ENCODE peak calls at places on chromosomes 13 and 19, in nine cellular contexts. J is iPS DF 6.9, A is adrenal gland, L is tibial nerve, V is heart right ventricle, Z is fibroblast of lung, F is body of pancreas, O is Karpas-422, E is psoas muscle. U is an unnamed sample.

GRCh38 chr13:103510007-103510406 is 443.8 kb upstream of the SLC10A2 start:
- DNase-seq in J (no peak), A (no peak), L (no peak), V (no peak), Z (no peak), F (no peak), O (no peak), E (peak; percentile 19), U (no peak)

GRCh38 chr19:33553530-33554310 is 32.1 kb upstream of the PEPD start:
- DNase-seq in J (no peak), A (no peak), L (no peak), V (no peak), Z (no peak), F (no peak), O (no peak), E (no peak), U (no peak)

GRCh38 chr19:5553892-5554291 is 13.9 kb downstream of the TINCR start:
- DNase-seq in J (no peak), A (no peak), L (no peak), V (no peak), Z (no peak), F (no peak), O (no peak), E (no peak), U (no peak)

GRCh38 chr19:9966448-9966847 is 30.1 kb upstream of the OLFM2 start:
- DNase-seq in J (peak; percentile 43), A (no peak), L (no peak), V (no peak), Z (no peak), F (no peak), O (no peak), E (no peak), U (no peak)

GRCh38 chr19:38838208-38838985 is 6.8 kb upstream of the ECH1 start:
- DNase-seq in J (no peak), A (no peak), L (no peak), V (no peak), Z (no peak), F (peak; percentile 53), O (peak; percentile 42), E (peak; percentile 52), U (no peak)

GRCh38 chr13:46340631-46341111 is 46.4 kb downstream of the RUBCNL start:
- DNase-seq in J (no peak), A (no peak), L (no peak), V (no peak), Z (no peak), F (no peak), O (no peak), E (no peak), U (no peak)

GRCh38 chr13:23778879-23779278 is 110.3 kb downstream of the MIPEP start:
- DNase-seq in J (no peak), A (no peak), L (no peak), V (no peak), Z (peak; percentile 92), F (no peak), O (no peak), E (no peak), U (no peak)

GRCh38 chr13:27372896-27373295 is 51.5 kb upstream of the GTF3A start:
- DNase-seq in J (no peak), A (no peak), L (no peak), V (no peak), Z (no peak), F (peak; percentile 91), O (no peak), E (no peak), U (no peak)

GRCh38 chr19:17681505-17682125 is 6.5 kb downstream of the UNC13A start:
- DNase-seq in J (no peak), A (peak; percentile 26), L (no peak), V (peak; percentile 55), Z (peak; percentile 39), F (peak; percentile 8), O (peak; percentile 75), E (no peak), U (no peak)

GRCh38 chr19:51884713-51885112 is 3.0 kb downstream of the ZNF577 start:
- DNase-seq in J (no peak), A (no peak), L (no peak), V (no peak), Z (no peak), F (no peak), O (no peak), E (no peak), U (no peak)

GRCh38 chr13:20145521-20145920 is 15.3 kb downstream of the GJA3 start:
- DNase-seq in J (no peak), A (no peak), L (no peak), V (no peak), Z (no peak), F (no peak), O (no peak), E (no peak), U (no peak)

GRCh38 chr19:41031926-41032325 is 40.8 kb downstream of the CYP2B6 start:
- DNase-seq in J (no peak), A (no peak), L (no peak), V (no peak), Z (no peak), F (no peak), O (no peak), E (no peak), U (no peak)

GRCh38 chr13:37306778-37307544 is 201.5 kb upstream of the CSNK1A1L start:
- DNase-seq in J (no peak), A (no peak), L (no peak), V (no peak), Z (peak; percentile 93), F (no peak), O (no peak), E (no peak), U (peak; percentile 45)

GRCh38 chr19:58374200-58374599 is 6.6 kb downstream of the ZNF837 start:
- DNase-seq in J (no peak), A (no peak), L (no peak), V (no peak), Z (no peak), F (no peak), O (no peak), E (no peak), U (no peak)

GRCh38 chr19:11551603-11552235 is 7.3 kb downstream of the ELOF1 start:
- DNase-seq in J (no peak), A (no peak), L (no peak), V (no peak), Z (no peak), F (no peak), O (peak; percentile 63), E (no peak), U (no peak)

GRCh38 chr13:99151516-99151915 is 49.1 kb upstream of the UBAC2 start:
- DNase-seq in J (no peak), A (no peak), L (no peak), V (no peak), Z (peak; percentile 35), F (no peak), O (no peak), E (no peak), U (peak; percentile 77)

GRCh38 chr13:64397699-64398098 is 2832.4 kb downstream of the PCDH9 start:
- DNase-seq in J (no peak), A (no peak), L (no peak), V (no peak), Z (peak; percentile 3), F (no peak), O (no peak), E (no peak), U (peak; percentile 4)
- H3K4me3 ChIP-seq in J (no peak overlapping the region), A (no peak overlapping the region), L (no peak overlapping the region), V (no peak overlapping the region), Z (no peak overlapping the region), F (no peak overlapping the region), O (no peak overlapping the region), E (no peak overlapping the region), U (no peak overlapping the region)

GRCh38 chr19:34995551-34995950 is 4.6 kb upstream of the GRAMD1A start:
- DNase-seq in J (no peak), A (no peak), L (no peak), V (no peak), Z (no peak), F (peak; percentile 42), O (no peak), E (no peak), U (no peak)

GRCh38 chr19:34991542-34992333 is 8.4 kb upstream of the GRAMD1A start:
- DNase-seq in J (no peak), A (no peak), L (no peak), V (no peak), Z (no peak), F (no peak), O (no peak), E (peak; percentile 8), U (no peak)

GRCh38 chr19:34996978-34997640 is 3.0 kb upstream of the GRAMD1A start:
- DNase-seq in J (no peak), A (no peak), L (no peak), V (no peak), Z (no peak), F (no peak), O (no peak), E (peak; percentile 15), U (peak; percentile 39)

GRCh38 chr19:34994643-34995471 is 5.3 kb upstream of the GRAMD1A start:
- DNase-seq in J (no peak), A (no peak), L (no peak), V (no peak), Z (no peak), F (peak; percentile 87), O (no peak), E (peak; percentile 56), U (no peak)

DNA sequence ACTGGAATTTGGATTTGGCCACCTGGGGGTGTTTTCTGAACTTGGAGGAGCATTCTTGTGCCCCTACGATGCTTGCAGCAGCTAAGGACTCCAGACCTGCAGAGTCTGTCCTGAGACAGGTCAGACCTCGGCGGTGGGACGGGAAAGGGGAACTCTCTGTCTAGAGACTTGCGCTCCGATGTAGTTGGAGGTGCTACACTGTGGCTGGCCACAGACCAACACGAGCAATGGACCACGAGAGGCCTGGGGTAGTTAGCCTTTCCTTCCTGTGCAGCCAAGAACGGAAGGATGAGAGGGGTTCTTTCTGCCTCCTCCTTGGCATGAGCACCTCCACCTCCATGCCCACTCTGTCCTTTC is 5.9 kb upstream of the GRAMD1A start:
- DNase-seq in J (no peak), A (no peak), L (no peak), V (no peak), Z (no peak), F (no peak), O (no peak), E (no peak), U (no peak)
- H3K27ac ChIP-seq in J (no peak overlapping the region), A (peak overlapping the region; percentile 74), L (peak overlapping the region; percentile 40), V (peak overlapping the region; percentile 100), Z (no peak overlapping the region), F (peak overlapping the region; percentile 72), O (no peak overlapping the region), E (peak overlapping the region; percentile 81), U (no peak overlapping the region)

GRCh38 chr19:1412995-1413889 is 5.9 kb downstream of the DAZAP1 start:
- DNase-seq in J (no peak), A (no peak), L (no peak), V (no peak), Z (no peak), F (peak; percentile 42), O (no peak), E (no peak), U (no peak)
- H3K4me1 ChIP-seq in J (peaks cover 23% of the 10 kb centered on the region), A (peaks cover 55% of the 10 kb centered on the region), L (peaks cover 66% of the 10 kb centered on the region), V (peaks cover 94% of the 10 kb centered on the region), Z (peaks cover 45% of the 10 kb centered on the region), F (peaks cover 96% of the 10 kb centered on the region), O (peaks cover 12% of the 10 kb centered on the region), E (peaks cover 85% of the 10 kb centered on the region), U (peaks cover 23% of the 10 kb centered on the region)

DNA sequence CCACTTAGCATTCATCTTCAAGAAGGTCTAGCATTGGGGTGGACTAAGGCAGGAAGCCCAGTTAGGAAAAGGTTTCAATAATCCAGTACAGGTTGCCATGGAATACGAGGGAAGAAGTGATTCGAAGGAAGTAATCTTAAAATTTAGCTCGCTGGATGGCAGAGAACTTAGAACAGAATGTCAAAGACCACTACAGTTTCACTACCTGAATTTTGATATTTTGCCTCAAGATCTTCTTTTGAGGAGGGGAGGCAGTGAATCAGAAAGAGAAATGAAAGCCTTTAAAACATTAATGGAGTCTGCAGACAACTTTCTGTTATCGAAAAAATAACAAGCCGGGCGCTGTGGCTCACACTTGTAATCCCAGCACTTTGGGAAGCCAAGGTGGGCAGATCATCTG is 7.0 kb upstream of the RAB8A start:
- DNase-seq in J (no peak), A (no peak), L (no peak), V (no peak), Z (peak; percentile 36), F (no peak), O (peak; percentile 49), E (no peak), U (no peak)
- H3K4me3 ChIP-seq in J (no peak overlapping the region), A (no peak overlapping the region), L (no peak overlapping the region), V (no peak overlapping the region), Z (no peak overlapping the region), F (no peak overlapping the region), O (no peak overlapping the region), E (no peak overlapping the region), U (no peak overlapping the region)

U was measured in SJSA1.